ENCODE peak calls at places on chromosome 3, in nine cellular contexts. K, J, Z, W, R, O, Y, P and U are unnamed samples.

GRCh38 chr3:158731938-158732855 is at the start of gene RARRES1:
- DNase-seq in K (no peak), J (peak), Z (peak), W (peak), R (peak), O (peak), Y (peak), P (peak), U (peak)

GRCh38 chr3:141557961-141558706 is 71.3 kb downstream of the RASA2 start:
- DNase-seq in K (no peak), J (peak), Z (no peak), W (no peak), R (no peak), O (no peak), Y (no peak), P (no peak), U (no peak)

GRCh38 chr3:184299488-184300376 is 691 bp downstream of the PSMD2 start:
- DNase-seq in K (peak), J (no peak), Z (no peak), W (peak), R (no peak), O (no peak), Y (no peak), P (no peak), U (no peak)

GRCh38 chr3:177705976-177706866 is 508.9 kb upstream of the TBL1XR1 start:
- DNase-seq in K (peak), J (no peak), Z (peak), W (peak), R (peak), O (peak), Y (no peak), P (no peak), U (no peak)

GRCh38 chr3:25554376-25554775 is 110.3 kb downstream of the TOP2B start:
- DNase-seq in K (peak), J (no peak), Z (no peak), W (no peak), R (no peak), O (no peak), Y (no peak), P (no peak), U (no peak)

GRCh38 chr3:11835028-11835639 is 11.6 kb downstream of the TAMM41 start:
- DNase-seq in K (peak), J (no peak), Z (peak), W (peak), R (no peak), O (no peak), Y (no peak), P (no peak), U (no peak)

GRCh38 chr3:195549931-195550519 is 6.9 kb upstream of the PPP1R2 start:
- DNase-seq in K (no peak), J (peak), Z (no peak), W (no peak), R (no peak), O (no peak), Y (no peak), P (no peak), U (peak)

GRCh38 chr3:192573240-192573639 is 154.1 kb downstream of the FGF12 start:
- DNase-seq in K (no peak), J (no peak), Z (no peak), W (no peak), R (no peak), O (no peak), Y (no peak), P (no peak), U (no peak)

GRCh38 chr3:124826703-124827102 is 60.5 kb downstream of the ITGB5 start:
- DNase-seq in K (peak), J (no peak), Z (no peak), W (peak), R (no peak), O (no peak), Y (peak), P (no peak), U (no peak)

GRCh38 chr3:122993573-122993972 is 34.0 kb downstream of the SEMA5B start:
- DNase-seq in K (no peak), J (no peak), Z (no peak), W (no peak), R (no peak), O (no peak), Y (no peak), P (peak), U (no peak)

GRCh38 chr3:57544181-57545125 is at the start of gene DNAH12:
- DNase-seq in K (peak), J (peak), Z (no peak), W (peak), R (peak), O (no peak), Y (peak), P (peak), U (no peak)

GRCh38 chr3:73535935-73536334 is 88.8 kb downstream of the PDZRN3 start:
- DNase-seq in K (no peak), J (no peak), Z (no peak), W (no peak), R (no peak), O (no peak), Y (no peak), P (no peak), U (no peak)

GRCh38 chr3:12553921-12554391 is 2.9 kb upstream of the MKRN2 start:
- DNase-seq in K (peak), J (peak), Z (no peak), W (peak), R (peak), O (no peak), Y (peak), P (no peak), U (no peak)

GRCh38 chr3:156575661-156576450 is 20.9 kb upstream of the SSR3 start:
- DNase-seq in K (no peak), J (no peak), Z (no peak), W (no peak), R (no peak), O (no peak), Y (no peak), P (no peak), U (no peak)

GRCh38 chr3:138371070-138371950 is 22.9 kb downstream of the MRAS start:
- DNase-seq in K (no peak), J (no peak), Z (no peak), W (no peak), R (no peak), O (no peak), Y (no peak), P (no peak), U (no peak)

GRCh38 chr3:138370321-138370720 is 21.9 kb downstream of the MRAS start:
- DNase-seq in K (no peak), J (no peak), Z (no peak), W (no peak), R (no peak), O (no peak), Y (no peak), P (no peak), U (no peak)

GRCh38 chr3:138367326-138367850 is 19.0 kb downstream of the MRAS start:
- DNase-seq in K (no peak), J (no peak), Z (no peak), W (no peak), R (no peak), O (no peak), Y (no peak), P (no peak), U (no peak)

GRCh38 chr3:138367912-138368311 is 19.5 kb downstream of the MRAS start:
- DNase-seq in K (peak), J (peak), Z (peak), W (no peak), R (peak), O (peak), Y (no peak), P (no peak), U (no peak)

GRCh38 chr3:138369151-138369900 is 20.9 kb downstream of the MRAS start:
- DNase-seq in K (no peak), J (no peak), Z (no peak), W (no peak), R (no peak), O (no peak), Y (no peak), P (no peak), U (no peak)
- H3K27ac ChIP-seq in K (no peak), J (no peak), Z (peak), W (no peak), R (no peak), O (peak), Y (no peak), P (no peak), U (no peak)

GRCh38 chr3:150521458-150521857 is 24.8 kb downstream of the SERP1 start:
- DNase-seq in K (no peak), J (no peak), Z (no peak), W (no peak), R (no peak), O (no peak), Y (no peak), P (no peak), U (no peak)
- TF ChIP-seq CTCF in K (no peak), J (no peak), Z (no peak), W (no peak), R (no peak), O (no peak), Y (peak), P (peak), U (no peak)

GRCh38 chr3:24493951-24494615 is 567 bp downstream of the THRB start:
- DNase-seq in K (no peak), J (peak), Z (peak), W (peak), R (peak), O (peak), Y (peak), P (peak), U (peak)
- H3K4me3 ChIP-seq in K (peak), J (peak), Z (peak), W (peak), R (peak), O (peak), Y (peak), P (peak), U (peak)

GRCh38 chr3:4587061-4587837 is 94.1 kb downstream of the ITPR1 start:
- DNase-seq in K (no peak), J (no peak), Z (no peak), W (peak), R (no peak), O (no peak), Y (no peak), P (no peak), U (no peak)

GRCh38 chr3:4586381-4586780 is 93.2 kb downstream of the ITPR1 start:
- DNase-seq in K (no peak), J (no peak), Z (no peak), W (no peak), R (no peak), O (no peak), Y (no peak), P (no peak), U (no peak)

GRCh38 chr3:4583441-4583840 is 90.3 kb downstream of the ITPR1 start:
- DNase-seq in K (no peak), J (no peak), Z (peak), W (peak), R (no peak), O (peak), Y (no peak), P (no peak), U (no peak)

GRCh38 chr3:4582634-4583033 is 89.5 kb downstream of the ITPR1 start:
- DNase-seq in K (no peak), J (no peak), Z (no peak), W (peak), R (no peak), O (no peak), Y (no peak), P (no peak), U (no peak)

DNA sequence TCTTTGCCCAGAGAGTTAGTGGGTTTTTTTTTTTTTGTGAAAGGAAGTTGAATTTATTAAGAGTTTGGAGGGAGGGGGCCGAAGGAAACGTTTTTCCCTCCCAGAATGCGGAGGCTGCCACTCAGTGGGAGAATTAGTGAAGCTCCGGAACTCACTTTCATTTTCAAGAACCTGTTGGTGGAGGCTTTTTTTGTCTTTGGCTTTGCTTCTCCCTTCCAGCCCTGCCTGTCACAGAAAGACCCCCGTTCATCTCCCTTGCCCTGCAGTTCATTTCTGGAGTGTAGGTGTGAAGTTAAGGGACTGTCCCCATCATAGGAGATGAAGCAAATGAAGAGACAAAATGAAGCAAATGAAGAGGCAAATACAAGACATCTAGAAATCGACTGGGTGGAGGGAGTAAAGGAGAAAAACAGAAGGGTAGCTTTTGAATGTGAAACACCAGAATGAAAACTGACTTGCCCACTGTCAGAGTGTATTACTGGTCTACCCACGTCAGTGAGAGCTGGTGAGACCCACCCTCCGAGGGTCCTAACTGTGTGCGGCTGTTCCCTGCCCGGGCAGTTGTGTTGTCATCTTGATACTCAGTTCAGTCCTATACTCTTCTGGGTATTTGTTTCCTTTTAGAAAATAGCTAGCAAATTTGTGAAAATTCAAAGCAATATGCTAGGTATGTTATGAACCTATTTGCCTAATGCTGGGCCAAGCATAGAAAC is 91.5 kb downstream of the ITPR1 start:
- DNase-seq in K (no peak), J (peak), Z (no peak), W (peak), R (no peak), O (peak), Y (no peak), P (no peak), U (peak)
- H3K27ac ChIP-seq in K (no peak), J (peak), Z (peak), W (peak), R (peak), O (peak), Y (no peak), P (no peak), U (peak)